ENCODE peak calls at places on chromosome 3, in four cellular contexts. N is K562, O is HepG2, V is A549. B is an unnamed sample.

GRCh38 chr3:16477501-16477900 is 36.0 kb downstream of the RFTN1 start:
- DNase-seq in N (no peak), O (no peak), V (no peak), B (no peak)

GRCh38 chr3:151890721-151891141 is 17.3 kb downstream of the SUCNR1 start:
- DNase-seq in N (no peak), O (no peak), V (peak; percentile 46), B (no peak)

GRCh38 chr3:151931171-151931570 is 57.7 kb downstream of the SUCNR1 start:
- DNase-seq in N (no peak), O (no peak), V (no peak), B (no peak)

GRCh38 chr3:66761093-66761780 is 236.9 kb upstream of the KBTBD8 start:
- DNase-seq in N (no peak), O (no peak), V (no peak), B (no peak)

GRCh38 chr3:58630081-58630709 is 36.4 kb downstream of the FAM3D start:
- DNase-seq in N (peak; percentile 62), O (peak; percentile 46), V (peak; percentile 36), B (peak; percentile 88)

GRCh38 chr3:71129611-71130515 is 453.7 kb downstream of the FOXP1 start:
- DNase-seq in N (peak; percentile 48), O (no peak), V (peak; percentile 47), B (no peak)

GRCh38 chr3:72189344-72189743 is 404.4 kb upstream of the PROK2 start:
- DNase-seq in N (peak; percentile 48), O (no peak), V (no peak), B (no peak)

GRCh38 chr3:51371943-51372557 is 13.0 kb upstream of the MANF start:
- DNase-seq in N (peak; percentile 58), O (peak; percentile 55), V (peak; percentile 68), B (peak; percentile 67)

GRCh38 chr3:24680214-24680967 is 185.7 kb upstream of the THRB start:
- DNase-seq in N (peak; percentile 79), O (peak; percentile 29), V (peak; percentile 58), B (peak; percentile 83)

GRCh38 chr3:47850803-47851417 is 48.0 kb downstream of the DHX30 start:
- DNase-seq in N (no peak), O (no peak), V (no peak), B (no peak)

GRCh38 chr3:126134219-126134975 is 46.0 kb downstream of the ALDH1L1 start:
- DNase-seq in N (peak; percentile 55), O (peak; percentile 31), V (peak; percentile 32), B (peak; percentile 80)

GRCh38 chr3:50459792-50460191 is 43.6 kb downstream of the CACNA2D2 start:
- DNase-seq in N (no peak), O (no peak), V (no peak), B (no peak)

GRCh38 chr3:38689774-38690173 is 40.3 kb upstream of the SCN5A start:
- DNase-seq in N (peak; percentile 18), O (no peak), V (no peak), B (no peak)

GRCh38 chr3:62982795-62983455 is 107.7 kb upstream of the CADPS start:
- DNase-seq in N (no peak), O (no peak), V (no peak), B (peak; percentile 22)

GRCh38 chr3:23240386-23240785 is 37.3 kb downstream of the UBE2E2 start:
- DNase-seq in N (no peak), O (no peak), V (no peak), B (no peak)

GRCh38 chr3:175493296-175493695 is 634.2 kb downstream of the NAALADL2 start:
- DNase-seq in N (no peak), O (no peak), V (no peak), B (no peak)

GRCh38 chr3:196537319-196537984 is 22.3 kb upstream of the SMCO1 start:
- DNase-seq in N (peak; percentile 44), O (no peak), V (no peak), B (peak; percentile 68)

GRCh38 chr3:60610441-60611112 is 640.7 kb downstream of the FHIT start:
- DNase-seq in N (no peak), O (no peak), V (no peak), B (no peak)

GRCh38 chr3:171345112-171345843 is 114.9 kb downstream of the TNIK start:
- DNase-seq in N (no peak), O (no peak), V (no peak), B (no peak)

GRCh38 chr3:105526349-105527111 is 159.8 kb downstream of the ALCAM start:
- DNase-seq in N (no peak), O (no peak), V (no peak), B (no peak)

GRCh38 chr3:31911124-31911523 is 69.9 kb downstream of the OSBPL10 start:
- DNase-seq in N (no peak), O (no peak), V (no peak), B (no peak)

GRCh38 chr3:57544181-57545125 is at the start of gene DNAH12:
- DNase-seq in N (peak; percentile 58), O (peak; percentile 64), V (no peak), B (peak; percentile 95)

GRCh38 chr3:123637131-123637530 is 52.3 kb upstream of the HACD2 start:
- DNase-seq in N (no peak), O (no peak), V (no peak), B (no peak)

GRCh38 chr3:152257246-152258074 is 11.3 kb upstream of the MBNL1 start:
- DNase-seq in N (no peak), O (no peak), V (no peak), B (no peak)

DNA sequence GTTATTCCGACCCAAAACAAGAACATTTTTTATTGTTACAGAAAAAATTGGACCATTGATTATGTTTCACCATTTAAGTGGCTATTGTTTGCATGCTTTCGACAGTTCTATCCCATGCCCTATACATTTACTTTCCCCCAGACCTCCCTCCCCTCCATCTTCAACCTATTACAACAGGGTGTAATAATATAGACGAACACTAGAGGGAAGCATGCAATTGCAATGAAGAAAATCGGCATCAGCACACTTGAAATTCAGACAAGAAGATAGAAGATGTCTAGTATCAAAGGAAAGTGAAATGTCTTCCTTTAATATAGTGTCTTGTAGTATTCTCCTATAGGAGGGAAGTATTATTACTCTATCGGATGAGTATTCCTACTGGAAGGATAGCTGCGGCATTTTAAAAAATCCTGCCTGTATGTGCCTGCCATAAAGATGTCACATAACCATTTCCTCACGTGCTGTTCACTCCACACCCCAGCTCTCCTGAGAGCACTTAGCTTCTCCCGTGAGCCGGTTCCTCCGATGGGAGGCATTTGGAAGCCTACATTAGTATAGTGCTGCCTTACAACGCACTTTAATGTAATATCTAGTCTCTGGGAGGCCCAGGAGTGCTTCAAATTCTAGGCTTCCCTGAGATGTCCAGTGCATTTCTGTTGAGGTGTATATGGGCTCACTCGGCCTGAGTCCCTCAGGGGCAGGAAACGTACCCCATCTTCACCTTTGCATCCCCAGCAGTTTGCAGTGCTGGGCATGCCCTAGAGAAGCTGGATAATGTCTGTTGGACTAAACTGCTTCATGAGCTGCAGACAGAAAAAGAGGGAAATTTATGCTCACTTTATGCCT is 17.8 kb upstream of the ERICH6 start:
- DNase-seq in N (peak; percentile 76), O (peak; percentile 67), V (peak; percentile 65), B (no peak)
- TF ChIP-seq HMGXB4 in N (no peak), O (peak; percentile 27), V (no peak), B (no peak)

DNA sequence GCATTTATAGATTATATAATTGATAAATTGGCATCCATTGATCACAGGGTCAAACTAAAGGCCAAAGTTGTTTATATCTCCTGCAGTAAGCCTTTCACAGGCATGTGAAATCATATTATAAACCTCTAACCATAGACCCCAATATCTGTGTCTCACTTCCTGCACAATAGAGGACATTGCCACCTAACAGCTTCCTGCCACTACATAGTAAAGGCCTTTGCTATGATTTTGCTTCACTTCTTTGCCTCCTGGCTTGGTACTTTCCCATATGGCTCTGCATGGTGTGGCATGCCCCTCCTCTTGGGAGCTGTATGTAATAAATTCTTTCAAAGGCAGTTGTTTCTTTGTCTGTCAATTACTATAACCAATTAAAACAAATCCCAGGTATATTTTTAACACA is 20.4 kb downstream of the ZNF662 start:
- DNase-seq in N (no peak), O (no peak), V (no peak), B (no peak)
- TF ChIP-seq NR3C1 in N (no peak), O (no peak), V (no peak), B (no peak)

DNA sequence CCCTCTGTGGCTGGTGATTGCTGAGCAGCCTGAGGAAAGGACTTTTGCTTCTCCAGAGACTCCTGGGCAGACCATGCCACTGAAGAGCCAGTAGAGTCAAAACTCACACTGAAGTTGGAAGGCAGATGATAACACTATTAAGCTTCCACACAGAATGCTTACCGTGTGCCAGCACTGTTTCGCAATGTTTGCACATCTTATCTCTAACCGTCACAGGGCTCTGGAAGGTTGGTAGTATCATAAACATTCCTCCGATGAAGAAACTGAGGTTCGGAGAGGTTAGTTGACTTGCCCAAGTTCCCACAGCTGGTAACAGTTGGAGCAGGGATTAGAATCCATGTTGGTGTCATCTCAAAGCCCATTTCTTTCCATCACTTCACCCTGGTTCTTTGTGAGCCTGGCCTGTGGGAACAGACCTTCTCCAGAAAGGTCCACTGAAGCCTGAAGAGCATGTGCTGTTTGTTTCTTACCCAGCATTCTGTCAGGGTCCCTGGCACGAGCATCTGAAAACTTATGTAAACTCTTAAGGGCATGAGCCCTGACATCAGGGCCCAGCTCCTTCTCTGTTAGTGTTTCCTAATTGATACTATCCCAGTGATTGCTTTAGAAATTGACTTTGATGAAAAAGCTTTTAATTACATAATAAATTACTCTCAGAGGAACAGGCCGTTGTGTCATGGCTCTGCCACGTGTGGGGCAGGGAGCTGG is 77.0 kb upstream of the PRR23C start:
- DNase-seq in N (peak; percentile 64), O (peak; percentile 67), V (peak; percentile 50), B (no peak)
- TF ChIP-seq HMGXB4 in N (no peak), O (no peak), V (no peak), B (no peak)

GRCh38 chr3:14512944-14513332 is 27.2 kb downstream of the GRIP2 start:
- DNase-seq in N (no peak), O (no peak), V (no peak), B (no peak)
- TF ChIP-seq NR3C1 in N (no peak), O (no peak), V (no peak), B (no peak)

GRCh38 chr3:43260412-43260811 is 25.9 kb upstream of the SNRK start:
- DNase-seq in N (peak; percentile 19), O (peak; percentile 5), V (peak; percentile 15), B (no peak)
- TF ChIP-seq HMGXB4 in N (no peak), O (no peak), V (no peak), B (no peak)

GRCh38 chr3:120684896-120685295 is 2.9 kb upstream of the HGD start:
- DNase-seq in N (no peak), O (no peak), V (no peak), B (no peak)
- TF ChIP-seq NR3C1 in N (no peak), O (no peak), V (no peak), B (no peak)

GRCh38 chr3:35883929-35884328 is 244.6 kb downstream of the ARPP21 start:
- DNase-seq in N (no peak), O (no peak), V (no peak), B (no peak)
- TF ChIP-seq HMGXB4 in N (no peak), O (no peak), V (no peak), B (no peak)

DNA sequence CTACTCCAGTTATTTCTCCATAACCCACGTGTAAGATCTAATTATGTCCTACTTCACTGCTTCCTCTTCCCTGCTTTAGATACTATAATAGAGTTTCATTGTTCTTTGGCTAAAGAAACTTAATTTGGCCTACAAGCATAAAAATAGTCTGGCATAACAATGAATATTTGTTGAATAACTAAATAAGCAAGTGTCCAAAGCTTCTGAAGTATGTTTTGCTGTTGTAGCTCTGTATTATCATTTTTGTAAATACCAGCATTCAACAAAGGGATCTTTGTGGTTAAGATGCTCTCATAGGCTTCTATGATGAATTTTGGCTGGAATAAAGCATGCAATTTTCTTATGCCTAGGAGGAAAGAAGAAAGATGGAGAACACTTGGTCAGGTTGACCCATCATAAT is 466.0 kb upstream of the TGFBR2 start:
- DNase-seq in N (no peak), O (no peak), V (no peak), B (no peak)
- TF ChIP-seq NR3C1 in N (no peak), O (no peak), V (no peak), B (no peak)